ENCODE peak calls at places on chromosomes 7 and 10, in five cellular contexts. T is Peyer's patch, K is IMR-90, L is fibroblast of lung, M is psoas muscle. D is an unnamed sample. For H3K9me3 and H3K4me1, the result is how much of the 10 kb centered on the place peaks cover.

GRCh38 chr7:20783716-20784310 is 2.9 kb downstream of the SP8 start:
- DNase-seq in T (peak), K (no peak), M (no peak), L (no peak), D (peak)

GRCh38 chr10:47458466-47459154 is 25.3 kb downstream of the ANXA8 start:
- DNase-seq in T (peak), L (peak), K (peak), M (no peak), D (peak)

GRCh38 chr10:112557197-112557596 is 110.2 kb downstream of the VTI1A start:
- DNase-seq in M (no peak), K (no peak), T (no peak), L (no peak), D (no peak)

GRCh38 chr10:114492351-114493037 is 88.2 kb upstream of the AFAP1L2 start:
- DNase-seq in K (peak), L (no peak), T (no peak), M (no peak), D (no peak)

GRCh38 chr7:152512711-152513110 is 76.9 kb upstream of the KMT2C start:
- DNase-seq in T (no peak), L (no peak), M (no peak), K (no peak), D (no peak)

GRCh38 chr7:128394904-128395496 is 14.8 kb downstream of the IMPDH1 start:
- DNase-seq in M (no peak), T (no peak), L (no peak), K (no peak), D (peak)

GRCh38 chr10:70880077-70880534 is 8.3 kb downstream of the PCBD1 start:
- DNase-seq in T (peak), L (peak), M (peak), K (peak), D (peak)

GRCh38 chr7:1530946-1531262 is 402 bp downstream of the MAFK start:
- DNase-seq in M (no peak), L (no peak), T (no peak), K (no peak), D (peak)

GRCh38 chr10:124745678-124746077 is 1.5 kb upstream of the FAM53B start:
- DNase-seq in L (peak), M (no peak), K (peak), T (no peak), D (no peak)

GRCh38 chr7:45293295-45293942 is 135.8 kb downstream of the RAMP3 start:
- DNase-seq in L (no peak), K (no peak), T (no peak), M (no peak), D (no peak)

GRCh38 chr10:113550365-113550764 is 2.5 kb upstream of the HABP2 start:
- DNase-seq in K (peak), M (no peak), T (no peak), L (peak), D (no peak)

DNA sequence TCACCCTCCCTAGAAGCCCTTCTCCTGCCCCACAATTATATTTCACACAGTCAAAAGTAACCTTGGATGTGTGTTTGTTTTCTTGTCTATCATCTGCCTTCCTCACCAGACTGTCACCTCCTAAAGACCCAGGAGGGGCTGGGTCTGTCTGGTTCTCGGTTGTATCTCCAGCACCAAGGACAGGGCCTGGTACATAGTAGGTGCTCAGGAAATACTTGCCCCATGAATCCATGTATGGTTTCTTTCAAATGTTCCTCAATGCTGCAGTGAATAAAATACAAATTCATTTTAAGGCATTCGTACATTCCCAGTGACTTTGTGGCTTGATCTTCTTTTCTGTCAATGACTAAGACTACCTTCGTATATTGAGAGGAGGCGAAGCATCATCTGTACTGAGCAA is 122.9 kb upstream of the ZNF716 start:
- DNase-seq in M (no peak), K (no peak), L (no peak), T (no peak), D (no peak)
- H3K9me3 ChIP-seq in M (under half), K (under half), L (under half), T (under half), D (under half)

GRCh38 chr10:77613476-77614130 is 24.0 kb downstream of the KCNMA1 start:
- DNase-seq in T (no peak), M (no peak), L (no peak), K (no peak), D (no peak)

GRCh38 chr10:77619964-77620703 is 17.5 kb downstream of the KCNMA1 start:
- DNase-seq in K (no peak), L (no peak), M (no peak), T (no peak), D (peak)

GRCh38 chr10:77618117-77618516 is 19.5 kb downstream of the KCNMA1 start:
- DNase-seq in L (no peak), K (peak), T (no peak), M (no peak), D (peak)

GRCh38 chr10:77614778-77615625 is 22.6 kb downstream of the KCNMA1 start:
- DNase-seq in L (no peak), K (no peak), M (no peak), T (no peak), D (peak)

DNA sequence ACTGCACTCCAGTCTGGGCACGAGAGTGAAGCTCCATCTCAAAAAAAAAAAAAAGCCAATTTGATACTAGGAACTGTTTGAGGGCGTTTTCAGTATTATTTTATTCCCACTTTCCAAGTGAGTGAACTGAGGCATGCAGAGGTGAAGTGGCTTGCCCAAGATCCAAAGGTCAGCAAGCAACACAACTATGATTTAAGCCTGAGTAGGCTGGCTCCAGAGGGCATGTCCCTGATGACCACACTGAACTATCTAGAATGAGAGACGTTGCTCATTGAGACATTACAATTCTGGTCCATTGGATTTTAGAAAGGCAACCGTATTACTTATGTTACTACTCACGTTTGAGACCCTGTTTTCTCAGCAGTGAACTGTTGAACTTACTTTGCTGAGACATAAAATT is 20.8 kb downstream of the KCNMA1 start:
- DNase-seq in L (no peak), K (no peak), M (no peak), T (no peak), D (no peak)
- H3K4me1 ChIP-seq in L (under half), K (under half), M (under half), T (under half), D (under half)

GRCh38 chr10:133339708-133340380 is 3.1 kb upstream of the CALY start:
- DNase-seq in T (no peak), M (no peak), K (no peak), L (no peak), D (no peak)

GRCh38 chr10:133344236-133344635 is 2.9 kb upstream of the PRAP1 start:
- DNase-seq in M (no peak), K (no peak), T (no peak), L (no peak), D (no peak)

GRCh38 chr10:133342942-133343341 is 4.2 kb upstream of the PRAP1 start:
- DNase-seq in L (no peak), M (no peak), K (no peak), T (no peak), D (no peak)

GRCh38 chr10:133346413-133346812 is 760 bp upstream of the PRAP1 start:
- DNase-seq in M (peak), K (no peak), T (no peak), L (no peak), D (no peak)

DNA sequence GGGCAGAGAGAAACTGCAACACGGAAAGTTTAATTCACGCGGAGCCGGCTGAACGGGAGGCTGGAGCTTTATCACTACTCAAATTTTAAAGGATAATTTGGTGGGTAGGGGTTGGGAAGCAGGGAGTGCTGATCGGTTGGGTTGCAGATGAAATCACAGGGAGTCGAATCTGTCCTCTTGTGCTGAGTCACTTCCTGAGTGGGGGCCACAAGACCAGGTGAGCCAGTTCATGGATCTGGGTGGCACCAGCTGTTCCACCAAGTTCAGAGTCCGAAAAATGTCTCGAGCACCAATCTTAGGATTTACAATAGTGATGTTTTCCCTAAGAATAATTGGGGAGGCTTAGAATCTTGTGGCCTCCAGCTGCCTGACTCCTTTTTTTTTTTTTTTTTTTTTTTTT is 3.6 kb upstream of the PRAP1 start:
- DNase-seq in M (no peak), T (no peak), L (no peak), K (no peak), D (no peak)
- TF ChIP-seq CTCF in M (no peak), T (no peak), L (no peak), K (no peak), D (no peak)

GRCh38 chr7:101998029-101998903 is 180.8 kb downstream of the CUX1 start:
- DNase-seq in L (no peak), K (no peak), T (no peak), M (no peak), D (peak)
- H3K9me3 ChIP-seq in L (under half), K (under half), T (under half), M (under half), D (under half)

GRCh38 chr10:62019013-62019684 is 117.7 kb downstream of the ARID5B start:
- DNase-seq in T (no peak), L (no peak), M (no peak), K (no peak), D (no peak)

GRCh38 chr10:62017141-62017870 is 115.8 kb downstream of the ARID5B start:
- DNase-seq in L (peak), K (no peak), T (no peak), M (no peak), D (no peak)

GRCh38 chr10:62019685-62020361 is 118.3 kb downstream of the ARID5B start:
- DNase-seq in T (no peak), M (no peak), K (no peak), L (no peak), D (no peak)

GRCh38 chr10:62016477-62017140 is 115.1 kb downstream of the ARID5B start:
- DNase-seq in T (no peak), L (peak), M (no peak), K (peak), D (no peak)

GRCh38 chr10:62018141-62018911 is 116.8 kb downstream of the ARID5B start:
- DNase-seq in K (no peak), T (no peak), L (no peak), M (no peak), D (no peak)
- H3K4me1 ChIP-seq in K (under half), T (under half), L (under half), M (under half), D (under half)

D was measured in osteoblast.